ENCODE peak calls at places on chromosome 11, in eight cellular contexts. S is sigmoid colon, W is testis, T is left ventricle myocardium inferior, U is tibial artery, Z is ovary, D is BE2C, Q is GM12878. P is an unnamed sample.

GRCh38 chr11:72678524-72678923 is 4.3 kb upstream of the PDE2A start:
- DNase-seq in T (no peak), W (no peak), Z (no peak), U (no peak), D (no peak), S (no peak), Q (no peak), P (no peak)

GRCh38 chr11:74773481-74773880 is 24.8 kb downstream of the RNF169 start:
- DNase-seq in S (no peak), D (no peak), Z (no peak), Q (no peak), U (no peak), W (no peak), T (no peak), P (no peak)

GRCh38 chr11:115340874-115341273 is 163.3 kb downstream of the CADM1 start:
- DNase-seq in Z (no peak), D (no peak), S (no peak), U (no peak), Q (no peak), W (no peak), T (no peak), P (no peak)

GRCh38 chr11:7278314-7278917 is 26.7 kb downstream of the SYT9 start:
- DNase-seq in U (no peak), D (peak; percentile 15), W (peak; percentile 20), Z (no peak), T (no peak), Q (no peak), S (no peak), P (no peak)

GRCh38 chr11:92295175-92296137 is 70.8 kb downstream of the FAT3 start:
- DNase-seq in Q (no peak), T (no peak), U (no peak), W (no peak), S (no peak), D (no peak), Z (no peak), P (no peak)

GRCh38 chr11:35765211-35765610 is 102.6 kb downstream of the TRIM44 start:
- DNase-seq in S (no peak), D (no peak), U (no peak), Z (no peak), W (no peak), Q (no peak), T (no peak), P (no peak)

GRCh38 chr11:57460756-57461749 is 725 bp downstream of the RTN4RL2 start:
- DNase-seq in D (no peak), Q (no peak), Z (no peak), S (no peak), U (no peak), W (no peak), T (no peak), P (no peak)

GRCh38 chr11:59429924-59430516 is 3.8 kb upstream of the OR5A2 start:
- DNase-seq in U (no peak), S (no peak), T (no peak), Q (peak; percentile 61), Z (no peak), D (peak; percentile 13), W (peak; percentile 47), P (no peak)

GRCh38 chr11:110092577-110093406 is at the start of gene ZC3H12C:
- DNase-seq in Q (no peak), D (peak; percentile 86), U (peak; percentile 80), Z (peak; percentile 85), W (peak; percentile 78), T (peak; percentile 81), S (peak; percentile 95), P (peak; percentile 97)

GRCh38 chr11:82867495-82868082 is 32.6 kb downstream of the PRCP start:
- DNase-seq in D (peak; percentile 88), S (peak; percentile 83), Q (peak; percentile 26), U (peak; percentile 85), W (peak; percentile 95), T (peak; percentile 24), Z (peak; percentile 79), P (peak; percentile 73)

GRCh38 chr11:122162095-122162494 is 46.1 kb upstream of the BLID start:
- DNase-seq in U (no peak), T (no peak), W (no peak), S (no peak), Q (no peak), Z (no peak), D (no peak), P (no peak)

GRCh38 chr11:30583505-30584280 is 2.5 kb downstream of the MPPED2 start:
- DNase-seq in D (no peak), U (peak; percentile 25), W (peak; percentile 31), Z (no peak), T (peak; percentile 20), Q (no peak), S (peak; percentile 70), P (no peak)

GRCh38 chr11:12629601-12630313 is 44.5 kb upstream of the TEAD1 start:
- DNase-seq in D (no peak), Z (no peak), S (no peak), W (no peak), U (no peak), T (no peak), Q (no peak), P (no peak)

GRCh38 chr11:120197254-120197891 is 13.5 kb upstream of the OAF start:
- DNase-seq in Q (no peak), W (no peak), S (no peak), T (no peak), D (no peak), Z (no peak), U (no peak), P (no peak)

GRCh38 chr11:6557063-6557462 is 46.4 kb downstream of the RRP8 start:
- DNase-seq in T (no peak), U (no peak), Q (no peak), W (no peak), Z (no peak), D (no peak), S (no peak), P (no peak)

GRCh38 chr11:64858467-64859401 is 14.3 kb upstream of the CDC42BPG start:
- DNase-seq in S (peak; percentile 63), Z (no peak), U (no peak), Q (no peak), D (no peak), W (peak; percentile 41), T (peak; percentile 70), P (peak; percentile 61)

GRCh38 chr11:47259178-47259977 is 1.6 kb downstream of the NR1H3 start:
- DNase-seq in Z (no peak), U (no peak), S (no peak), Q (no peak), W (peak; percentile 32), D (peak; percentile 48), T (no peak), P (no peak)

GRCh38 chr11:58675344-58676155 is 53.1 kb downstream of the CNTF start:
- DNase-seq in Z (peak; percentile 78), S (peak; percentile 82), W (peak; percentile 92), T (peak; percentile 73), D (peak; percentile 59), Q (no peak), U (peak; percentile 69), P (peak; percentile 68)

GRCh38 chr11:76291576-76292526 is 85.5 kb upstream of the WNT11 start:
- DNase-seq in Z (no peak), D (peak; percentile 63), Q (no peak), W (no peak), S (no peak), U (no peak), T (no peak), P (no peak)

GRCh38 chr11:43697679-43698078 is 17.1 kb downstream of the HSD17B12 start:
- DNase-seq in Q (no peak), Z (no peak), T (no peak), D (no peak), W (no peak), S (no peak), U (no peak), P (no peak)

DNA sequence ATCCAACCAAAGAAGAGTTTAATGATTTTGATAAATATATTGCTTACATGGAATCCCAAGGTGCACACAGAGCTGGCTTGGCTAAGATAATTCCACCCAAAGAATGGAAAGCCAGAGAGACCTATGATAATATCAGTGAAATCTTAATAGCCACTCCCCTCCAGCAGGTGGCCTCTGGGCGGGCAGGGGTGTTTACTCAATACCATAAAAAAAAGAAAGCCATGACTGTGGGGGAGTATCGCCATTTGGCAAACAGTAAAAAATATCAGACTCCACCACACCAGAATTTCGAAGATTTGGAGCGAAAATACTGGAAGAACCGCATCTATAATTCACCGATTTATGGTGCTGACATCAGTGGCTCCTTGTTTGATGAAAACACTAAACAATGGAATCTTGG is 23.9 kb downstream of the KDM4D start:
- DNase-seq in W (no peak), S (no peak), T (no peak), Q (no peak), Z (no peak), U (no peak), D (no peak), P (no peak)
- TF ChIP-seq CTCF in W (no peak), S (no peak), T (no peak), Q (no peak), Z (no peak), U (no peak), D (peak; percentile 25), P (no peak)

GRCh38 chr11:68038226-68038717 is 553 bp upstream of the TCIRG1 start:
- DNase-seq in Q (no peak), S (no peak), Z (peak; percentile 57), W (no peak), U (no peak), T (no peak), D (peak; percentile 61), P (no peak)
- H3K36me3 ChIP-seq in Q (peaks cover 11% of the 10 kb centered on the region), S (peaks cover 49% of the 10 kb centered on the region), Z (no peaks in the 10 kb centered on the region), W (no peaks in the 10 kb centered on the region), U (peaks cover 24% of the 10 kb centered on the region), T (peaks cover 32% of the 10 kb centered on the region), D (peaks cover 8% of the 10 kb centered on the region), P (peaks cover 16% of the 10 kb centered on the region)

DNA sequence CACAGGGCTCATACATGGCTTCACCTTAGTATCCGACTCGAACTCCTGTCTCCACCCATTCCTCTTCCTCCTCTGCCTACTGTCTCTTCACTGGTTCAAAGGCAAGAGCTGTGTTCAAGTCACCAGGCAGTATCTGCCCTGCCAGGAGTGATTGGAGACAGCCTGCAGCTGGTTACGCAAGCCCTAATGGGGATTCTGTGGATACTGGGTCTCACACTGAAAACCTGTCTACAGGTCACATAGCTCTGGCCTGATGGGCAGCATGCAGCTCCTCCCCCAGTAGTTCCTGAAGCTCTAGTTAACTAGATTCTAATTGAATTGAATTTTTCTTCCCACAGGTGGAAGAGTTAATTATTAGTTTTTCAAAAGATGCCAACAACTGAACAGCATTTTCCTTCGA is 332.2 kb downstream of the TMEM135 start:
- DNase-seq in D (no peak), S (no peak), U (no peak), Z (no peak), Q (no peak), W (no peak), T (no peak), P (no peak)
- TF ChIP-seq CTCF in D (no peak), S (no peak), U (no peak), Z (no peak), Q (no peak), W (no peak), T (no peak), P (no peak)

GRCh38 chr11:70769106-70769505 is 370.8 kb downstream of the CTTN start:
- DNase-seq in U (no peak), S (no peak), D (no peak), W (no peak), T (no peak), Z (no peak), Q (no peak), P (no peak)
- H3K36me3 ChIP-seq in U (no peaks in the 10 kb centered on the region), S (no peaks in the 10 kb centered on the region), D (no peaks in the 10 kb centered on the region), W (no peaks in the 10 kb centered on the region), T (no peaks in the 10 kb centered on the region), Z (no peaks in the 10 kb centered on the region), Q (no peaks in the 10 kb centered on the region), P (no peaks in the 10 kb centered on the region)

P was measured in upper lobe of left lung.